ENCODE peak calls at places on chromosomes 2 and 18, in five cellular contexts. F is H9, Q is left lung, S is HFFc6, C is AG10803. Z is an unnamed sample.

GRCh38 chr2:184449760-184450159 is 148.6 kb upstream of the ZNF804A start:
- DNase-seq in Q (no peak), S (no peak), F (no peak), C (no peak), Z (no peak)

GRCh38 chr2:42809876-42810125 is 17.4 kb upstream of the HAAO start:
- DNase-seq in Q (peak; percentile 91), C (peak; percentile 83), S (peak; percentile 83), F (peak; percentile 81), Z (peak; percentile 57)

GRCh38 chr2:126657146-126657635 is 1.2 kb downstream of the GYPC start:
- DNase-seq in S (peak; percentile 96), Q (peak; percentile 74), F (peak; percentile 47), C (peak; percentile 92), Z (peak; percentile 71)

GRCh38 chr18:58242978-58243377 is 199.0 kb downstream of the NEDD4L start:
- DNase-seq in C (no peak), F (no peak), S (no peak), Q (no peak), Z (no peak)

GRCh38 chr18:58103339-58103930 is 59.4 kb downstream of the NEDD4L start:
- DNase-seq in C (no peak), S (no peak), F (no peak), Q (no peak), Z (no peak)

GRCh38 chr2:240917684-240918257 is 11.6 kb downstream of the CROCC2 start:
- DNase-seq in C (no peak), S (no peak), F (peak; percentile 18), Q (no peak), Z (no peak)

GRCh38 chr2:73823916-73824523 is 4.7 kb upstream of the STAMBP start:
- DNase-seq in F (no peak), C (peak; percentile 87), S (peak; percentile 71), Q (no peak), Z (peak; percentile 82)

GRCh38 chr18:76491436-76491800 is 3.6 kb downstream of the ZNF516 start:
- DNase-seq in Q (peak; percentile 88), C (peak; percentile 49), S (no peak), F (peak; percentile 85), Z (no peak)

GRCh38 chr2:191713837-191714236 is 35.9 kb downstream of the NABP1 start:
- DNase-seq in F (peak; percentile 52), C (no peak), Q (no peak), S (no peak), Z (no peak)

GRCh38 chr18:57532987-57533386 is 53.5 kb downstream of the FECH start:
- DNase-seq in C (no peak), S (no peak), Q (no peak), F (no peak), Z (no peak)

GRCh38 chr2:168480825-168481585 is 24.9 kb downstream of the CERS6 start:
- DNase-seq in S (no peak), F (no peak), C (no peak), Q (no peak), Z (no peak)

GRCh38 chr2:101196220-101196661 is 45.1 kb upstream of the TBC1D8 start:
- DNase-seq in F (no peak), S (no peak), C (no peak), Q (no peak), Z (no peak)

GRCh38 chr2:28972778-28973335 is 8.2 kb upstream of the TOGARAM2 start:
- DNase-seq in Q (no peak), F (no peak), S (no peak), C (no peak), Z (no peak)

GRCh38 chr2:24076849-24077534 is 866 bp upstream of the SF3B6 start:
- DNase-seq in Q (no peak), F (no peak), C (peak; percentile 16), S (no peak), Z (no peak)

GRCh38 chr2:205868773-205869333 is 186.6 kb downstream of the NRP2 start:
- DNase-seq in Q (peak; percentile 60), F (no peak), S (no peak), C (peak; percentile 35), Z (no peak)

GRCh38 chr2:179581605-179582004 is 279.8 kb downstream of the ZNF385B start:
- DNase-seq in S (no peak), C (no peak), Q (no peak), F (no peak), Z (no peak)

GRCh38 chr18:32333781-32334180 is 136.9 kb downstream of the GAREM1 start:
- DNase-seq in F (no peak), Q (no peak), S (no peak), C (no peak), Z (no peak)
- TF ChIP-seq CTCF in F (no peak), Q (no peak), S (no peak), C (no peak), Z (no peak)

GRCh38 chr2:177149155-177149503 is 63.5 kb upstream of the HNRNPA3 start:
- DNase-seq in F (no peak), C (no peak), S (no peak), Q (no peak), Z (no peak)
- TF ChIP-seq CTCF in F (peak; percentile 3), C (no peak), S (peak; percentile 66), Q (peak; percentile 4), Z (no peak)

GRCh38 chr2:235499306-235499812 is 5.5 kb downstream of the AGAP1 start:
- DNase-seq in F (no peak), S (no peak), C (no peak), Q (no peak), Z (no peak)

GRCh38 chr2:235500110-235500760 is 6.4 kb downstream of the AGAP1 start:
- DNase-seq in Q (no peak), S (no peak), C (no peak), F (no peak), Z (no peak)

GRCh38 chr2:235497096-235497495 is 3.3 kb downstream of the AGAP1 start:
- DNase-seq in S (no peak), Q (no peak), C (no peak), F (no peak), Z (no peak)

GRCh38 chr2:235500761-235501662 is 7.2 kb downstream of the AGAP1 start:
- DNase-seq in F (no peak), Q (no peak), C (peak; percentile 48), S (peak; percentile 53), Z (no peak)

DNA sequence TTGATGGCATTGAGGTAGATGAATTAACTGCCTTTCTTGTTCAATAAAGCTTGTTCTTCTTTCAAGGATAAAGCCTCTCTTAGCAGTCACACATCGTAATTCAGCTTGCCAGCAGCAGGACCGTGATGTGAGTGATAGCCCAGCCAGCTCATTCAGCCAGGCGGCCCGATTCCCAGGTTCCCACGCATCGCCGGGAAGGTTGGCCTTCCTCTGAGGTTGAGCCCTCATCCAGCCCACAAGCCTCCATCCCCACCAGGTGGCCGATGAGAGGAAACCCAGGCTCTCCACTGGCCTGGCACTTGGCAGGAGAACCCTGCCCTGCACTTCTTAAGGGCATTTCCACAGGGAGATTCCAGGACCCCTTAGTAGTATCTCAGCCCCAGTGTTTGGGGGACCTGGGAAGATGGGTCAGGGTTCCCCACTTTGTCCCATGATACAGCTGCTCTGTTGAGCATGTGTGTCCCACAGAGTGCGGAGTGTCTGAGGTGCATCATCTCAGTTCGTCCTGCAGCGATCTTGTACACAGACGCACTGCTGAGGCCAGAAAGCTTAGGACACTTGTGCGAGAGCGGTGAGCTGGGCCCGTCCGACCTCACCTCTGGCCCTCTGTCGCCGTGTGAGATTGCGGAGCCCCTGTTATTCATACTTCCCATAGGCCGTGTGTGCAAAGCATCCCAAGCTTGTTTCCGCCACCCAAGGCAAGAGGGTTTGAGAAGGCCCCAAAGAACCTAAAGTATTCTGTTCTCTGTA is 4.9 kb downstream of the AGAP1 start:
- DNase-seq in F (peak; percentile 58), Q (no peak), S (no peak), C (no peak), Z (no peak)
- TF ChIP-seq CTCF in F (peak; percentile 44), Q (no peak), S (peak; percentile 15), C (no peak), Z (no peak)

GRCh38 chr18:46464926-46465655 is 191.9 kb downstream of the LOXHD1 start:
- DNase-seq in Q (no peak), F (peak; percentile 15), S (no peak), C (no peak), Z (no peak)
- TF ChIP-seq CTCF in Q (no peak), F (peak; percentile 48), S (peak; percentile 64), C (peak; percentile 13), Z (no peak)

GRCh38 chr18:22176282-22176621 is 6.9 kb downstream of the GATA6 start:
- DNase-seq in S (no peak), F (no peak), Q (no peak), C (no peak), Z (no peak)

GRCh38 chr18:22173928-22174301 is 4.5 kb downstream of the GATA6 start:
- DNase-seq in F (peak; percentile 42), Q (no peak), C (no peak), S (no peak), Z (no peak)

GRCh38 chr18:22173221-22173927 is 4.0 kb downstream of the GATA6 start:
- DNase-seq in S (no peak), Q (no peak), F (no peak), C (no peak), Z (no peak)

GRCh38 chr18:22175326-22175725 is 5.9 kb downstream of the GATA6 start:
- DNase-seq in S (no peak), F (no peak), C (no peak), Q (no peak), Z (no peak)

GRCh38 chr18:22174341-22175148 is 5.2 kb downstream of the GATA6 start:
- DNase-seq in S (no peak), F (no peak), C (no peak), Q (no peak), Z (no peak)
- TF ChIP-seq CTCF in S (no peak), F (no peak), C (no peak), Q (no peak), Z (no peak)